ENCODE peak calls at places on chromosomes 7 and 10, in nine cellular contexts. W is sigmoid colon; F is mesenchymal stem cell; M is body of pancreas; E is heart right ventricle; C is tibial nerve; P is CD8-positive, alpha-beta T cell; B is adrenal gland; R is left ventricle myocardium inferior. D is an unnamed sample.
A peak's percentile ranks its signal among the peaks of the same experiment; 100 is the strongest.

GRCh38 chr7:12771378-12771877 is 84.0 kb downstream of the ARL4A start:
- DNase-seq in W (peak; percentile 65), F (no peak), M (peak; percentile 20), E (peak; percentile 44), C (peak; percentile 15), P (no peak), B (peak; percentile 64), R (no peak), D (no peak)

GRCh38 chr10:72087969-72088878 is at the start of gene SPOCK2:
- DNase-seq in W (no peak), F (peak; percentile 35), M (no peak), E (no peak), C (no peak), P (peak; percentile 55), B (peak; percentile 48), R (no peak), D (no peak)

GRCh38 chr7:106957766-106958165 is 86.7 kb upstream of the PRKAR2B start:
- DNase-seq in W (no peak), F (peak; percentile 17), M (no peak), E (peak; percentile 11), C (peak; percentile 14), P (no peak), B (peak; percentile 17), R (no peak), D (no peak)

GRCh38 chr10:108141064-108141463 is 976.6 kb upstream of the SORCS1 start:
- DNase-seq in W (no peak), F (no peak), M (no peak), E (no peak), C (no peak), P (no peak), B (no peak), R (no peak), D (no peak)

GRCh38 chr7:91280180-91280579 is 15.9 kb downstream of the FZD1 start:
- DNase-seq in W (no peak), F (no peak), M (no peak), E (no peak), C (no peak), P (no peak), B (no peak), R (no peak), D (no peak)

GRCh38 chr7:50397320-50397970 is 52.7 kb downstream of the FIGNL1 start:
- DNase-seq in W (no peak), F (no peak), M (no peak), E (no peak), C (no peak), P (no peak), B (no peak), R (no peak), D (no peak)

GRCh38 chr7:122123746-122124145 is 20.3 kb downstream of the AASS start:
- DNase-seq in W (no peak), F (no peak), M (no peak), E (no peak), C (no peak), P (no peak), B (no peak), R (no peak), D (no peak)

GRCh38 chr10:124339951-124340760 is 78.6 kb downstream of the OAT start:
- DNase-seq in W (no peak), F (peak; percentile 99), M (no peak), E (no peak), C (no peak), P (no peak), B (peak; percentile 44), R (no peak), D (no peak)

GRCh38 chr10:69686866-69687265 is 56.8 kb downstream of the FAM241B start:
- DNase-seq in W (no peak), F (no peak), M (no peak), E (no peak), C (no peak), P (no peak), B (no peak), R (no peak), D (no peak)

GRCh38 chr10:79223346-79224048 is 123.8 kb upstream of the PPIF start:
- DNase-seq in W (peak; percentile 96), F (peak; percentile 95), M (peak; percentile 71), E (peak; percentile 86), C (peak; percentile 65), P (no peak), B (peak; percentile 90), R (peak; percentile 79), D (no peak)

GRCh38 chr10:11931038-11931437 is 107.9 kb downstream of the PROSER2 start:
- DNase-seq in W (no peak), F (peak; percentile 13), M (no peak), E (no peak), C (no peak), P (no peak), B (no peak), R (no peak), D (no peak)

GRCh38 chr7:108367314-108367713 is 88.9 kb downstream of the NRCAM start:
- DNase-seq in W (no peak), F (no peak), M (no peak), E (no peak), C (no peak), P (no peak), B (no peak), R (no peak), D (no peak)

GRCh38 chr7:56213574-56213973 is 97.4 kb upstream of the NUPR2 start:
- DNase-seq in W (no peak), F (no peak), M (no peak), E (no peak), C (no peak), P (no peak), B (no peak), R (no peak), D (no peak)

GRCh38 chr7:56222866-56223265 is 106.6 kb upstream of the NUPR2 start:
- DNase-seq in W (no peak), F (no peak), M (no peak), E (no peak), C (no peak), P (no peak), B (no peak), R (no peak), D (no peak)

GRCh38 chr7:56219017-56219416 is 102.8 kb upstream of the NUPR2 start:
- DNase-seq in W (no peak), F (no peak), M (no peak), E (no peak), C (no peak), P (no peak), B (no peak), R (no peak), D (no peak)

GRCh38 chr7:56218510-56218909 is 102.3 kb upstream of the NUPR2 start:
- DNase-seq in W (no peak), F (no peak), M (no peak), E (no peak), C (peak; percentile 5), P (no peak), B (no peak), R (no peak), D (no peak)
- H3K9me3 ChIP-seq in W (no peaks in the 10 kb centered on the region), F (peaks cover 33% of the 10 kb centered on the region), M (no peaks in the 10 kb centered on the region), E (peaks cover 40% of the 10 kb centered on the region), C (peaks cover 32% of the 10 kb centered on the region), P (no peaks in the 10 kb centered on the region), B (no peaks in the 10 kb centered on the region), R (peaks cover 33% of the 10 kb centered on the region), D (peaks cover 15% of the 10 kb centered on the region)

DNA sequence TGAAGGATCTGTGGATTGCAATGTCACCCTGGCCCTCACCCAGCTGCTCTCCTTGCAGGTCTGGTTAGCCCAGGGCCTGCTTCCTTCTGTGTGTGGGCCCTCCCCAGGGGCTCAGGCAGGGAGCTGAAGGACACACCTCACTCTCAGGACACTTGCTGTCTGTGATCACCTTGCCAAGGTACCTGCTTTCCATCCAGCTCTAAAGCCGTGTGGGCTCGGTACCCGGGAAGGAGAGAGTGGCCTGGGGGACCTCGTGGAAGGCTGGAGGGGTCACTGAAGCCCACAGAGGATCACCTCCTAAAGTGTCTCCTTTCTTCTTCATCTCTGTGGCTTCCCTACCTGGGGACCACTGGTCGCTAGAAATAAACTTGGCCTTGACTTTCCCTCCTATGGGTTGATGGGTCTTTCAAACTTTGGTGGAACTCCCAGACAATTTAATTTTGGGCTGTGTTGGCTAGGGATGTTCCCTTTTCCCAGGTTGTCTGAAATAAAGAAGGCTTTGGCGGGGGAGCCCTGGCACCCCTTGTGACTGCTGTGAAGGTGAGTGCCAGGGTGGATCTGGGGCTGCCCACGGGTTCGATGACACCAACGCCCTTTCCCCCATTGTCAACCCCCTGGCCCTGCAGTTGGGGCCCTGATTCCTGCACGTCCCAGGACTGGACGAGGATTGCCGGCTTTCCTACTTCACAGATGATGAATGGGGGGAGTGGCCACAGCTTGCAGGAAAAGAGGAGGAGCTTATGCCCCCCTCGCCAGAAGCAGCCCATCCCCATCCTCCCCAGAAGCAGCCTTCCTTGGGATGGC is 331.0 kb downstream of the ADARB2 start:
- DNase-seq in W (no peak), F (no peak), M (no peak), E (no peak), C (no peak), P (no peak), B (no peak), R (no peak), D (no peak)
- H3K9me3 ChIP-seq in W (no peaks in the 10 kb centered on the region), F (no peaks in the 10 kb centered on the region), M (no peaks in the 10 kb centered on the region), E (no peaks in the 10 kb centered on the region), C (no peaks in the 10 kb centered on the region), P (no peaks in the 10 kb centered on the region), B (no peaks in the 10 kb centered on the region), R (no peaks in the 10 kb centered on the region), D (no peaks in the 10 kb centered on the region)

GRCh38 chr7:158191671-158192070 is 396.0 kb downstream of the PTPRN2 start:
- DNase-seq in W (no peak), F (no peak), M (no peak), E (no peak), C (no peak), P (no peak), B (no peak), R (no peak), D (no peak)

GRCh38 chr7:158192956-158193355 is 394.7 kb downstream of the PTPRN2 start:
- DNase-seq in W (no peak), F (no peak), M (no peak), E (no peak), C (no peak), P (no peak), B (no peak), R (no peak), D (no peak)

GRCh38 chr7:158188676-158189075 is 398.9 kb downstream of the PTPRN2 start:
- DNase-seq in W (no peak), F (no peak), M (no peak), E (no peak), C (no peak), P (no peak), B (no peak), R (no peak), D (no peak)

GRCh38 chr7:158192184-158192835 is 395.3 kb downstream of the PTPRN2 start:
- DNase-seq in W (no peak), F (no peak), M (no peak), E (no peak), C (no peak), P (no peak), B (no peak), R (no peak), D (no peak)

DNA sequence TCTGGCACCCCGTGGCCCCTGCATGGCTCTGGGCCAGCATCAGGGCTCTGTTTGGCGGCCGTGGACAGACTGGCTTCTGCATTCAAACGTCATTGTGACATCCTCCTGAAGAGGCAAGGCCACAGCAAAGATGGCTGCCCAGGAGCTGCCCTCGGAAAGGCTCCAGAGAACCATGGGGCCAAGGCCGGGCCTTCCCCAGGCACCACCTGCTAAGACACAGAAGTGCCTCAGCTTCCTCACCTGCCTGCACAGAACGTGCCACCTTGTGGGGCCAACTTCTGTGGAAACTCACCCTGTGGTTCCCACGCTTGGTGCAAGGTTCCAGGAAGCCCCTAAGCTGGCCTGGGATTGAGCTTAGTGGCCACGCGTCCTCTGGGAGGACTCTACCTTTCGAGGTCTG is 396.9 kb downstream of the PTPRN2 start:
- DNase-seq in W (no peak), F (no peak), M (no peak), E (no peak), C (no peak), P (no peak), B (no peak), R (no peak), D (no peak)
- H3K9me3 ChIP-seq in W (peaks cover 5% of the 10 kb centered on the region), F (peaks cover 12% of the 10 kb centered on the region), M (peaks cover 6% of the 10 kb centered on the region), E (peaks cover 70% of the 10 kb centered on the region), C (peaks cover 65% of the 10 kb centered on the region), P (no peaks in the 10 kb centered on the region), B (no peaks in the 10 kb centered on the region), R (peaks cover 17% of the 10 kb centered on the region), D (peaks cover 33% of the 10 kb centered on the region)

GRCh38 chr10:133451346-133451745 is 2.4 kb upstream of the SCART1 start:
- DNase-seq in W (no peak), F (no peak), M (no peak), E (no peak), C (no peak), P (no peak), B (no peak), R (no peak), D (no peak)
- H3K9me3 ChIP-seq in W (peaks cover 5% of the 10 kb centered on the region), F (peaks cover 32% of the 10 kb centered on the region), M (peaks cover 11% of the 10 kb centered on the region), E (peaks cover 32% of the 10 kb centered on the region), C (peaks cover 46% of the 10 kb centered on the region), P (peaks cover 8% of the 10 kb centered on the region), B (peaks cover 10% of the 10 kb centered on the region), R (peaks cover 39% of the 10 kb centered on the region), D (peaks cover 18% of the 10 kb centered on the region)

D was measured in iPS DF 6.9.